ENCODE peak calls at places on chromosomes 13 and 19, in four cellular contexts. N, Q, D and A are unnamed samples.
A peak's percentile ranks its signal among the peaks of the same experiment; 100 is the strongest.

GRCh38 chr19:48390188-48391099 is 907 bp downstream of the KDELR1 start:
- DNase-seq in Q (no peak), D (peak; percentile 52), N (peak; percentile 58), A (peak; percentile 74)

GRCh38 chr19:14433454-14434156 is 499 bp downstream of the PKN1 start:
- DNase-seq in N (peak; percentile 46), Q (no peak), D (peak; percentile 30), A (peak; percentile 55)

GRCh38 chr19:48244289-48244688 is 11.4 kb downstream of the CARD8 start:
- DNase-seq in Q (no peak), D (no peak), N (peak; percentile 34), A (no peak)

GRCh38 chr19:46021531-46022041 is 1.3 kb downstream of the PGLYRP1 start:
- DNase-seq in N (no peak), D (no peak), Q (no peak), A (no peak)

GRCh38 chr19:1276620-1277007 is 1.3 kb downstream of the FAM174C start:
- DNase-seq in Q (no peak), N (no peak), D (no peak), A (no peak)

GRCh38 chr13:36919206-36919832 is 719 bp downstream of the SMAD9 start:
- DNase-seq in N (no peak), D (no peak), Q (no peak), A (no peak)

GRCh38 chr13:99355267-99356215 is 48.3 kb upstream of the GPR183 start:
- DNase-seq in N (no peak), D (peak; percentile 14), Q (no peak), A (no peak)

GRCh38 chr19:17687857-17688784 is at the start of gene UNC13A:
- DNase-seq in N (peak; percentile 45), D (peak; percentile 41), Q (no peak), A (peak; percentile 81)

GRCh38 chr19:46368116-46368515 is 21.2 kb downstream of the PPP5C start:
- DNase-seq in Q (no peak), D (no peak), N (no peak), A (no peak)

GRCh38 chr13:111485491-111486250 is 165.2 kb downstream of the TEX29 start:
- DNase-seq in D (no peak), Q (no peak), N (no peak), A (no peak)

GRCh38 chr13:20473139-20473538 is 52.5 kb downstream of the CRYL1 start:
- DNase-seq in N (no peak), Q (no peak), D (no peak), A (no peak)